ENCODE peak calls at places on chromosomes 4 and X, in seven cellular contexts. Q is CD8-positive, alpha-beta T cell; M is astrocyte of the spinal cord; H is GM13977; K is type B pancreatic cell; S is mucosa of descending colon; E is lower leg skin. X is an unnamed sample.

GRCh38 chr4:8727131-8727530 is 134.6 kb downstream of the CPZ start:
- DNase-seq in Q (no peak), S (no peak), M (no peak), K (peak), H (no peak), E (peak), X (no peak)

GRCh38 chr4:159292137-159292896 is 189.4 kb downstream of the RAPGEF2 start:
- DNase-seq in K (no peak), E (no peak), M (no peak), S (no peak), Q (no peak), H (no peak), X (no peak)

GRCh38 chr4:39565925-39566630 is 38.8 kb upstream of the UGDH start:
- DNase-seq in S (no peak), H (no peak), M (peak), E (no peak), K (no peak), Q (no peak), X (no peak)

GRCh38 chrX:41153453-41153852 is 68.2 kb downstream of the USP9X start:
- DNase-seq in H (no peak), K (no peak), E (no peak), S (no peak), M (peak), Q (no peak), X (no peak)

GRCh38 chr4:140153744-140154571 is at the start of gene MAML3:
- DNase-seq in M (peak), K (peak), E (peak), Q (peak), S (peak), H (peak), X (peak)

GRCh38 chr4:40348000-40348399 is 12.9 kb downstream of the CHRNA9 start:
- DNase-seq in S (no peak), M (no peak), H (no peak), E (peak), Q (no peak), K (no peak), X (no peak)

GRCh38 chr4:109022941-109023340 is 260.1 kb upstream of the ETNPPL start:
- DNase-seq in S (no peak), H (no peak), E (no peak), Q (no peak), M (no peak), K (no peak), X (no peak)

GRCh38 chr4:20944961-20945360 is 244.7 kb downstream of the PACRGL start:
- DNase-seq in E (no peak), H (no peak), Q (no peak), K (no peak), M (no peak), S (no peak), X (no peak)

GRCh38 chr4:128322986-128323385 is 35.4 kb upstream of the PGRMC2 start:
- DNase-seq in E (no peak), H (no peak), S (no peak), K (no peak), M (peak), Q (no peak), X (no peak)

GRCh38 chrX:131217878-131218486 is 71.1 kb downstream of the IGSF1 start:
- DNase-seq in S (no peak), E (no peak), K (no peak), M (no peak), Q (no peak), H (no peak), X (no peak)

GRCh38 chr4:186137193-186137792 is 32.8 kb downstream of the FAM149A start:
- DNase-seq in E (no peak), M (peak), Q (no peak), S (no peak), H (no peak), K (no peak), X (peak)

GRCh38 chr4:74109116-74109791 is 10.3 kb upstream of the CXCL2 start:
- DNase-seq in H (no peak), M (peak), Q (no peak), S (no peak), E (no peak), K (no peak), X (no peak)

GRCh38 chr4:156598138-156598681 is 373.4 kb downstream of the PDGFC start:
- DNase-seq in H (no peak), E (no peak), Q (no peak), M (peak), S (no peak), K (no peak), X (no peak)

GRCh38 chr4:20299515-20299914 is 47.8 kb downstream of the SLIT2 start:
- DNase-seq in M (peak), H (no peak), E (no peak), S (no peak), Q (no peak), K (no peak), X (no peak)

GRCh38 chr4:140497776-140498636 is at the start of gene MGAT4D:
- DNase-seq in H (no peak), S (peak), E (no peak), Q (no peak), M (no peak), K (peak), X (no peak)

GRCh38 chr4:145938618-145939177 is at the start of gene ZNF827:
- DNase-seq in S (peak), K (peak), H (peak), E (peak), M (peak), Q (peak), X (peak)

GRCh38 chr4:183659919-183660318 is 826 bp downstream of the TRAPPC11 start:
- DNase-seq in M (no peak), K (no peak), H (no peak), E (no peak), S (no peak), Q (no peak), X (no peak)

GRCh38 chr4:152385551-152385950 is 150.3 kb downstream of the FBXW7 start:
- DNase-seq in Q (no peak), S (no peak), K (no peak), M (peak), E (no peak), H (no peak), X (no peak)

GRCh38 chrX:45769919-45770582 is 569.4 kb upstream of the DIPK2B start:
- DNase-seq in S (peak), K (peak), E (peak), Q (peak), H (peak), M (peak), X (peak)

GRCh38 chr4:38859501-38859900 is 2.9 kb upstream of the TLR6 start:
- DNase-seq in K (no peak), H (no peak), Q (no peak), S (no peak), M (no peak), E (no peak), X (no peak)

GRCh38 chr4:184096561-184097239 is 121.0 kb downstream of the ENPP6 start:
- DNase-seq in E (no peak), H (no peak), S (no peak), Q (no peak), K (no peak), M (no peak), X (no peak)

GRCh38 chr4:165096776-165097175 is 15.9 kb downstream of the TMEM192 start:
- DNase-seq in H (peak), K (no peak), E (no peak), S (no peak), Q (no peak), M (peak), X (peak)

GRCh38 chr4:92121099-92121498 is 182.7 kb upstream of the GRID2 start:
- DNase-seq in E (peak), Q (no peak), M (peak), H (no peak), K (no peak), S (peak), X (no peak)

GRCh38 chr4:55125763-55126541 is 557 bp upstream of the KDR start:
- DNase-seq in E (no peak), K (no peak), S (no peak), M (no peak), H (no peak), Q (no peak), X (no peak)

GRCh38 chr4:68751138-68751537 is 64.7 kb upstream of the UGT2B10 start:
- DNase-seq in S (no peak), H (no peak), Q (no peak), M (no peak), E (no peak), K (no peak), X (no peak)

GRCh38 chr4:1207157-1207470 is 34.7 kb upstream of the SPON2 start:
- DNase-seq in S (no peak), M (no peak), Q (no peak), K (peak), H (no peak), E (peak), X (no peak)

GRCh38 chr4:168831919-168832745 is 177.9 kb downstream of the CBR4 start:
- DNase-seq in H (peak), M (peak), E (peak), S (peak), Q (peak), K (peak), X (peak)

GRCh38 chr4:84750260-84750955 is 167.5 kb downstream of the CDS1 start:
- DNase-seq in S (no peak), Q (no peak), E (no peak), H (peak), K (no peak), M (peak), X (peak)

GRCh38 chr4:69025191-69025998 is 70.9 kb upstream of the UGT2B7 start:
- DNase-seq in Q (no peak), M (no peak), E (no peak), S (no peak), H (no peak), K (no peak), X (no peak)

GRCh38 chr4:14743601-14744000 is 258.7 kb upstream of the CPEB2 start:
- DNase-seq in Q (no peak), M (peak), E (no peak), H (no peak), K (no peak), S (no peak), X (no peak)

GRCh38 chr4:24980064-24980690 is 50.6 kb downstream of the LGI2 start:
- DNase-seq in K (no peak), M (peak), S (no peak), H (peak), Q (peak), E (peak), X (peak)

GRCh38 chrX:72554448-72555140 is 18.0 kb downstream of the HDAC8 start:
- DNase-seq in M (peak), S (no peak), Q (no peak), K (no peak), E (no peak), H (no peak), X (no peak)

GRCh38 chr4:70651864-70652506 is 14.3 kb downstream of the JCHAIN start:
- DNase-seq in E (no peak), Q (no peak), H (peak), S (no peak), K (no peak), M (peak), X (peak)

GRCh38 chr4:55635760-55636621 is at the start of gene NMU:
- DNase-seq in M (peak), Q (no peak), S (peak), H (peak), E (peak), K (peak), X (peak)

GRCh38 chr4:123786955-123787354 is 390.4 kb downstream of the SPRY1 start:
- DNase-seq in K (no peak), M (peak), S (no peak), H (no peak), Q (no peak), E (peak), X (no peak)

GRCh38 chr4:123786159-123786915 is 389.7 kb downstream of the SPRY1 start:
- DNase-seq in S (no peak), E (no peak), H (no peak), M (peak), K (no peak), Q (no peak), X (no peak)

GRCh38 chr4:123785515-123785914 is 388.9 kb downstream of the SPRY1 start:
- DNase-seq in M (peak), K (no peak), Q (no peak), H (no peak), S (no peak), E (peak), X (no peak)

GRCh38 chr4:123788577-123788976 is 392.0 kb downstream of the SPRY1 start:
- DNase-seq in H (no peak), K (no peak), Q (no peak), M (no peak), E (no peak), S (no peak), X (no peak)

GRCh38 chr4:123787710-123788109 is 391.1 kb downstream of the SPRY1 start:
- DNase-seq in K (no peak), M (no peak), S (no peak), Q (no peak), E (no peak), H (no peak), X (no peak)
- TF ChIP-seq CTCF in K (no peak), M (no peak), S (no peak), Q (no peak), E (no peak), H (no peak), X (no peak)

DNA sequence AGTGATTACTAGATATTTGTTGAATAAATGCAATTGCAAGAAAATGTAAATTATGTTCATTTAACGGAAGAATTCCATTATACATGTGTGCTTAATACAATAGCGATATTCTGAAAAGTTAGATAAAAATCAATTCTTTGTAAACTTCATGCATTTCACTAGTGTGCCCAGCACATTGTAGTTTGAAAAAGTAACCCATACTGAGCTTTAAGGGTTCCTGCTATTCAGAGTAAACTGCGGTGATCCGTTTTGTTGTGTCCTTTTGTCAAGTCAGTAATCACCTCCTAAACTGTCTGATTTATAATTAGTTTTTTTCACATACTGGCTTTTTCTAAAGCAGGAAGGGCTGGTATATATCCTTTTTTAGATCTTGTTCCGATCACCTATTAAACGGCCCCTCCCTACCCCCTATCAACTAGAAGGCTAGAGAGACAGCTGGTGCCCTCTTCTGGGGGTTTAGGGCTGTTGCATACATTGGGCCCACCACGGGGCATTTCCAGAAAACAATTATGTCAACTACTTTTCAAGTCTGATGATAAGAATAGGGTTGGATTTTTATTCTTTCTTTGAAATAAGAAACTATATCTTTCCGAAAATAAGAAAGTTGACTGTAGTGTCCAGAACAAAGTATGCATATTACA is 7.0 kb upstream of the BMP15 start:
- DNase-seq in K (no peak), Q (no peak), S (no peak), M (peak), E (no peak), H (peak), X (peak)
- TF ChIP-seq CTCF in K (peak), Q (no peak), S (no peak), M (peak), E (no peak), H (peak), X (peak)

GRCh38 chr4:132076829-132077228 is 1072.3 kb upstream of the PCDH10 start:
- DNase-seq in E (no peak), Q (no peak), S (no peak), M (no peak), K (no peak), H (no peak), X (no peak)
- TF ChIP-seq CTCF in E (no peak), Q (no peak), S (no peak), M (no peak), K (peak), H (no peak), X (no peak)

GRCh38 chrX:119729408-119730201 is 28.8 kb upstream of the SOWAHD start:
- DNase-seq in S (no peak), M (peak), K (no peak), E (peak), H (peak), Q (peak), X (peak)

GRCh38 chrX:119721926-119722325 is 29.0 kb upstream of the SEPTIN6 start:
- DNase-seq in K (no peak), S (no peak), M (no peak), E (no peak), H (no peak), Q (no peak), X (no peak)

GRCh38 chrX:119721487-119721886 is 28.5 kb upstream of the SEPTIN6 start:
- DNase-seq in H (no peak), M (no peak), K (no peak), Q (no peak), S (no peak), E (no peak), X (no peak)

GRCh38 chrX:119728487-119728886 is 29.9 kb upstream of the SOWAHD start:
- DNase-seq in H (no peak), E (no peak), Q (no peak), M (no peak), K (no peak), S (no peak), X (no peak)

GRCh38 chrX:119726900-119727555 is 31.4 kb upstream of the SOWAHD start:
- DNase-seq in Q (peak), H (no peak), K (no peak), S (no peak), E (peak), M (no peak), X (no peak)
- TF ChIP-seq CTCF in Q (no peak), H (no peak), K (no peak), S (no peak), E (no peak), M (no peak), X (no peak)

GRCh38 chrX:150544222-150544787 is 24.1 kb upstream of the MTM1 start:
- DNase-seq in Q (no peak), H (no peak), S (no peak), M (no peak), K (no peak), E (peak), X (peak)
- TF ChIP-seq CTCF in Q (no peak), H (peak), S (no peak), M (peak), K (no peak), E (no peak), X (no peak)

GRCh38 chrX:97021680-97022079 is 138.0 kb downstream of the RPA4 start:
- DNase-seq in Q (no peak), E (no peak), S (no peak), K (no peak), M (peak), H (no peak), X (no peak)

GRCh38 chrX:97030947-97031346 is 147.2 kb downstream of the RPA4 start:
- DNase-seq in M (no peak), E (no peak), Q (no peak), S (no peak), H (no peak), K (no peak), X (no peak)

GRCh38 chrX:97030463-97030862 is 146.8 kb downstream of the RPA4 start:
- DNase-seq in K (no peak), M (no peak), H (peak), S (no peak), E (no peak), Q (no peak), X (no peak)

GRCh38 chrX:97027384-97027922 is 143.7 kb downstream of the RPA4 start:
- DNase-seq in Q (no peak), E (no peak), H (no peak), K (no peak), M (peak), S (no peak), X (no peak)

GRCh38 chrX:97026406-97026805 is 142.7 kb downstream of the RPA4 start:
- DNase-seq in E (no peak), H (no peak), M (no peak), Q (no peak), K (no peak), S (no peak), X (no peak)
- TF ChIP-seq CTCF in E (no peak), H (peak), M (no peak), Q (no peak), K (peak), S (no peak), X (no peak)

X was measured in GM20000.